ENCODE peak calls at places on chromosomes 12 and 14, in four cellular contexts. X, Y, D and F are unnamed samples.

GRCh38 chr12:1544991-1545700 is 49.2 kb downstream of the FBXL14 start:
- DNase-seq in X (peak; percentile 7), Y (no peak), D (no peak), F (no peak)

GRCh38 chr14:105066285-105067071 is 1.2 kb upstream of the GPR132 start:
- DNase-seq in X (no peak), Y (no peak), D (no peak), F (no peak)

GRCh38 chr12:103677341-103677740 is 90.3 kb downstream of the STAB2 start:
- DNase-seq in X (no peak), Y (no peak), D (no peak), F (peak; percentile 16)

GRCh38 chr14:68677476-68677875 is 115.4 kb downstream of the ZFP36L1 start:
- DNase-seq in X (no peak), Y (no peak), D (no peak), F (no peak)

GRCh38 chr12:46263140-46264017 is 5.5 kb downstream of the SLC38A1 start:
- DNase-seq in X (no peak), Y (no peak), D (no peak), F (no peak)

GRCh38 chr14:50059773-50060629 is 56.4 kb downstream of the VCPKMT start:
- DNase-seq in X (peak; percentile 42), Y (no peak), D (no peak), F (no peak)

GRCh38 chr12:19338405-19338804 is 100.9 kb upstream of the AEBP2 start:
- DNase-seq in X (peak; percentile 1), Y (no peak), D (no peak), F (no peak)

GRCh38 chr14:43476822-43477221 is 1030.3 kb downstream of the FSCB start:
- DNase-seq in X (no peak), Y (no peak), D (no peak), F (no peak)

GRCh38 chr14:53924754-53925153 is 31.9 kb downstream of the BMP4 start:
- DNase-seq in X (peak; percentile 37), Y (no peak), D (no peak), F (no peak)

GRCh38 chr14:68506645-68507405 is 286.0 kb downstream of the ZFP36L1 start:
- DNase-seq in X (no peak), Y (peak; percentile 96), D (no peak), F (no peak)

GRCh38 chr14:59507063-59507751 is 22.9 kb downstream of the JKAMP start:
- DNase-seq in X (peak; percentile 62), Y (no peak), D (peak; percentile 61), F (peak; percentile 88)

GRCh38 chr12:125218952-125219351 is 153.7 kb downstream of the AACS start:
- DNase-seq in X (no peak), Y (no peak), D (no peak), F (no peak)

GRCh38 chr12:86193931-86194330 is 62.3 kb downstream of the MGAT4C start:
- DNase-seq in X (no peak), Y (no peak), D (no peak), F (no peak)

GRCh38 chr12:122005252-122005651 is 16.4 kb upstream of the BCL7A start:
- DNase-seq in X (no peak), Y (no peak), D (no peak), F (no peak)

GRCh38 chr14:101230161-101230850 is 326.8 kb upstream of the RTL1 start:
- DNase-seq in X (no peak), Y (no peak), D (no peak), F (no peak)

GRCh38 chr12:42696424-42697149 is 107.0 kb upstream of the PRICKLE1 start:
- DNase-seq in X (no peak), Y (no peak), D (no peak), F (no peak)

GRCh38 chr12:51208016-51208660 is 9.7 kb downstream of the POU6F1 start:
- DNase-seq in X (no peak), Y (no peak), D (no peak), F (no peak)

GRCh38 chr14:26775765-26776577 is 178.1 kb upstream of the NOVA1 start:
- DNase-seq in X (no peak), Y (no peak), D (no peak), F (no peak)
- TF ChIP-seq ESRRA in X (no peak), Y (no peak), D (no peak), F (no peak)

DNA sequence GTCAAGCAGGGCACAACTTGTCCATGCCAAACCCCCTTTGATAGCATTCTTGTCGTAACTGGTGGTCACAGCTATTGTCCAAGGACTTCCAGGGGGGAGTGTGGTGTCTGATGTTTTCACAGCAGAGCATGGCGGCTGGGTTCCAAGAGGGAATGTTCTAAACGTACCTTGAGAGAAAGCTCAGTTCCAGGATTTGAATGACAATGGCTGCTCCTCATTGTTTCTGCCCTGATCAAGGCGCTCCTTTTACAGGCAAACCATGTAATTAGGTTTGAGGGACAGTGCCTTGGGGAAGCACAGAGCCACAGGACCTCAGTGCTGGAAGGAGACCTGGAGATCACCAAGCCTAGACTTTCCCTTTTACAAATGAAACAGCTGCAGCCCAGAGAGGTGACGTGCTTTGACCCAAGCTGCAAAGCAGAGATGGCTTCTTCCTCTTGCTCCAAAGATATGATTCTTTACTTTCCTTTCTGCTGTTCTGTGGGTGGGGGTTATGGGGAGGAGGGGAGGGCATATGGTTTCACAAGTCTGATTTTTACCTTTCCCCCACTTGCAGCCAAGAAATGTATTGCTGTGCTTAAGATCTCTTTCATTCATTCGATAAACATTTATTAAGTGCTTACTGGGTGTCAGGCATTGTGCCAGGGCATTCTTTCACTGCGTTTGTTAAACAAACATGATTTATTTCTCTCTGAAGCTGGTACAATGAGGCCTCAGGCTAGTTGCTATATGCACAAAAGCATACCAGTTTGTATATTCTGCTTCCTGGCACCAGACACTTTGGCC is 172.8 kb downstream of the KTN1 start:
- DNase-seq in X (no peak), Y (no peak), D (no peak), F (peak; percentile 25)
- TF ChIP-seq TCF7 in X (no peak), Y (no peak), D (no peak), F (no peak)

GRCh38 chr12:109188108-109188712 is 71.8 kb downstream of the ACACB start:
- DNase-seq in X (no peak), Y (no peak), D (no peak), F (no peak)

GRCh38 chr12:109193896-109194295 is 77.5 kb downstream of the ACACB start:
- DNase-seq in X (no peak), Y (no peak), D (no peak), F (no peak)

GRCh38 chr12:109189291-109189690 is 72.9 kb downstream of the ACACB start:
- DNase-seq in X (no peak), Y (no peak), D (no peak), F (no peak)

GRCh38 chr12:109192358-109192757 is 76.0 kb downstream of the ACACB start:
- DNase-seq in X (no peak), Y (no peak), D (no peak), F (no peak)

DNA sequence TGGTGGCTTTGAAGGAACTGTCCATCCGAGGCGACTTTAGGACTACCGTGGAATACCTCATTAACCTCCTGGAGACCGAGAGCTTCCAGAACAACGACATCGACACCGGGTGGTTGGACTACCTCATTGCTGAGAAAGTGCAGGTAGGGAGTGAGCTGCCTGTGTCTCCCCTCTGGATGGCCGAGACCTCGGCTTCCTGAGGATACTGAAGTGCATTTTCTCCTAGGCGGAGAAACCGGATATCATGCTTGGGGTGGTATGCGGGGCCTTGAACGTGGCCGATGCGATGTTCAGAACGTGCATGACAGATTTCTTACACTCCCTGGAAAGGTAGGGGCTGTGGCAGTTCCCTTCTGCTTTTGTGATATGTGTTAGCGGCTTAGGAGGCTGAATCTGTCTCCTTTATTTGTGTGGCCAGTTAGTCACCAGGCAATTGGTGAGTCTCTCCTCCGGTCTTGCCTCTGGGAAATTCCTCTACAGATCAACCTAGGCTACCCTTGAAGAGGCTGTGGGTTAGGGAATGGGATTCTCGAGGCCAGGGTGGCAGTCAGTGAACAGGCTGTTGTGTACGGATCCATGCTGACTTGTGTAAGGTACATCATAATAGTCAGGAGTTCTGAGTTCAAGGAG is 75.3 kb downstream of the ACACB start:
- DNase-seq in X (no peak), Y (no peak), D (no peak), F (no peak)
- TF ChIP-seq ESRRA in X (no peak), Y (no peak), D (no peak), F (no peak)

GRCh38 chr14:106556665-106557289 is 1030.4 kb downstream of the TMEM121 start:
- DNase-seq in X (peak; percentile 27), Y (no peak), D (peak; percentile 22), F (peak; percentile 14)

GRCh38 chr14:106547735-106548550 is 1021.6 kb downstream of the TMEM121 start:
- DNase-seq in X (no peak), Y (no peak), D (no peak), F (no peak)

GRCh38 chr14:106549064-106549463 is 1022.7 kb downstream of the TMEM121 start:
- DNase-seq in X (no peak), Y (no peak), D (no peak), F (no peak)

DNA sequence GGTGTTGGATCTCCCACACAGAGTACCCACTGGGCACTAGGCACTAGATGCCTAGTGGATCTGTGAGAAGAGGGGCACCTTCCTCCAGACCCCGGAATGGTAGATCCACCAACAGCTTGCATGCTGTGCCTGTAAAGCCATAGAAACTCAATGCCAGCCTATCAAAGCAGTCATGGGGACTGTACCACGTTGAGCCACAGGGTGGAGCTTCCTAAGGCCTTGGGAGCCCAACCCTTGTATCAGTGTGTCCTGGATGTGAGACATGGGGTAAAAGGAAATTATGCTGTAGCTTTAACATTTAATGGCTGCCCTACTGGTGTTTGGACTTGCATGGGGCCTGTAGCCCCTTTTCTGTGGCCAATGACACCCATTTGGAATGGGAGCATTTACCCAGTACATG is 1024.9 kb downstream of the TMEM121 start:
- DNase-seq in X (no peak), Y (no peak), D (no peak), F (no peak)
- TF ChIP-seq TCF7 in X (no peak), Y (no peak), D (no peak), F (no peak)

DNA sequence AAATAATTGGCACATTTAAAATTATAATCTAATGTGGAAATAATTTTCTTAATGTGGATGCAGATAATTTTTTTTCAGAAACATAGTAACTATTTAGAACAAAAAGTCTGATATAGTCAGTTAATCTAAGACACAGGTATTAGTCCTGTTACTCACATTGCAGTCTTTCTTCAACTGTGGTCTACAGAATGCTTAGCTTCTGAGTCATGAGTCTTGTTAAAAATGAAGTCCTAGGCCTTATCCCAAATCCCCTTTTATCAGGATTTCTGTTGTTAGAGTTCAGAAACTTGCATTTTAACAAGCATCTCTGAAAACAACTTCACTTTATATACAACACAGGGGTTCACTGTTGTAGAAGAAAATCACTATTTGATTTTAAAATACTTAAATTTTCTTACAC is 112.2 kb downstream of the SLC16A7 start:
- DNase-seq in X (no peak), Y (no peak), D (no peak), F (no peak)
- TF ChIP-seq ESRRA in X (no peak), Y (no peak), D (no peak), F (no peak)